ENCODE peak calls at places on chromosomes 13 and 19, in seven cellular contexts. N is IMR-90, V is neuronal stem cell, B is H1, H is H9, O is trophoblast cell, Z is mesenchymal stem cell. P is an unnamed sample.

GRCh38 chr13:108227651-108228272 is 9.6 kb downstream of the ABHD13 start:
- DNase-seq in N (peak; percentile 52), V (no peak), B (no peak), H (no peak), O (peak; percentile 72), Z (peak; percentile 46), P (no peak)

GRCh38 chr19:48508729-48509310 is 2.8 kb downstream of the LMTK3 start:
- DNase-seq in N (no peak), V (no peak), B (no peak), H (no peak), O (no peak), Z (no peak), P (no peak)

GRCh38 chr13:107192289-107192688 is 624.4 kb upstream of the ARGLU1 start:
- DNase-seq in N (peak; percentile 43), V (no peak), B (no peak), H (no peak), O (no peak), Z (peak; percentile 67), P (no peak)

GRCh38 chr19:6677924-6678689 is 8.1 kb upstream of the TNFSF14 start:
- DNase-seq in N (no peak), V (peak; percentile 20), B (peak; percentile 89), H (peak; percentile 88), O (peak; percentile 37), Z (no peak), P (peak; percentile 76)

GRCh38 chr13:112193463-112194166 is 126.7 kb downstream of the SOX1 start:
- DNase-seq in N (no peak), V (no peak), B (no peak), H (no peak), O (no peak), Z (no peak), P (no peak)

GRCh38 chr13:72129117-72129516 is 262.1 kb upstream of the DACH1 start:
- DNase-seq in N (no peak), V (no peak), B (no peak), H (no peak), O (no peak), Z (no peak), P (no peak)

GRCh38 chr19:47447470-47448359 is 24.0 kb downstream of the SLC8A2 start:
- DNase-seq in N (peak; percentile 22), V (peak; percentile 82), B (peak; percentile 100), H (peak; percentile 99), O (peak; percentile 29), Z (peak; percentile 64), P (peak; percentile 92)

GRCh38 chr19:3970313-3970807 is 539 bp downstream of the DAPK3 start:
- DNase-seq in N (no peak), V (no peak), B (no peak), H (no peak), O (no peak), Z (no peak), P (no peak)

GRCh38 chr13:43159007-43159406 is 135.6 kb downstream of the DNAJC15 start:
- DNase-seq in N (peak; percentile 71), V (no peak), B (no peak), H (no peak), O (peak; percentile 70), Z (no peak), P (peak; percentile 86)

GRCh38 chr13:109481046-109481445 is 305.3 kb downstream of the IRS2 start:
- DNase-seq in N (peak; percentile 53), V (no peak), B (no peak), H (no peak), O (peak; percentile 8), Z (peak; percentile 68), P (no peak)

GRCh38 chr13:111853766-111854165 is 213.2 kb upstream of the SOX1 start:
- DNase-seq in N (no peak), V (no peak), B (peak; percentile 36), H (no peak), O (no peak), Z (no peak), P (no peak)

GRCh38 chr19:1324792-1325567 is 39.3 kb downstream of the EFNA2 start:
- DNase-seq in N (peak; percentile 61), V (no peak), B (no peak), H (no peak), O (peak; percentile 78), Z (peak; percentile 47), P (no peak)

GRCh38 chr19:19151418-19151817 is 13.1 kb upstream of the TMEM161A start:
- DNase-seq in N (no peak), V (no peak), B (no peak), H (no peak), O (no peak), Z (no peak), P (no peak)

GRCh38 chr19:2365201-2365970 is 5.3 kb downstream of the TMPRSS9 start:
- DNase-seq in N (no peak), V (no peak), B (no peak), H (no peak), O (no peak), Z (no peak), P (no peak)

GRCh38 chr19:57587529-57587928 is 3.6 kb downstream of the ZIK1 start:
- DNase-seq in N (peak; percentile 87), V (no peak), B (no peak), H (no peak), O (peak; percentile 9), Z (no peak), P (no peak)

GRCh38 chr13:80979035-80979641 is 638.2 kb upstream of the SPRY2 start:
- DNase-seq in N (peak; percentile 54), V (peak; percentile 37), B (no peak), H (peak; percentile 57), O (peak; percentile 78), Z (peak; percentile 73), P (peak; percentile 75)

GRCh38 chr13:25802579-25802978 is 249.2 kb downstream of the SHISA2 start:
- DNase-seq in N (no peak), V (no peak), B (no peak), H (no peak), O (no peak), Z (no peak), P (no peak)

GRCh38 chr19:31277516-31277915 is 71.7 kb downstream of the TSHZ3 start:
- DNase-seq in N (no peak), V (no peak), B (no peak), H (no peak), O (no peak), Z (no peak), P (no peak)

GRCh38 chr19:2962018-2962670 is 15.2 kb upstream of the TLE6 start:
- DNase-seq in N (peak; percentile 89), V (peak; percentile 90), B (peak; percentile 69), H (peak; percentile 62), O (peak; percentile 97), Z (peak; percentile 79), P (peak; percentile 86)

GRCh38 chr13:25743426-25743825 is 308.4 kb downstream of the SHISA2 start:
- DNase-seq in N (no peak), V (no peak), B (no peak), H (no peak), O (no peak), Z (no peak), P (no peak)

GRCh38 chr19:56132316-56132822 is 8.7 kb upstream of the ZNF444 start:
- DNase-seq in N (peak; percentile 66), V (no peak), B (no peak), H (no peak), O (peak; percentile 85), Z (no peak), P (no peak)

GRCh38 chr13:45623516-45624090 is 8.1 kb upstream of the ERICH6B start:
- DNase-seq in N (peak; percentile 16), V (no peak), B (no peak), H (no peak), O (peak; percentile 52), Z (peak; percentile 33), P (peak; percentile 48)

GRCh38 chr13:75467009-75467728 is 14.8 kb downstream of the TBC1D4 start:
- DNase-seq in N (no peak), V (no peak), B (no peak), H (no peak), O (no peak), Z (no peak), P (no peak)

GRCh38 chr19:734716-735115 is 16.2 kb upstream of the MISP start:
- DNase-seq in N (no peak), V (no peak), B (no peak), H (no peak), O (no peak), Z (no peak), P (no peak)

GRCh38 chr19:19230505-19230904 is 18.7 kb downstream of the NCAN start:
- DNase-seq in N (no peak), V (no peak), B (no peak), H (no peak), O (no peak), Z (no peak), P (no peak)

GRCh38 chr19:43638991-43639494 is 607 bp downstream of the CADM4 start:
- DNase-seq in N (no peak), V (no peak), B (no peak), H (no peak), O (no peak), Z (no peak), P (no peak)

GRCh38 chr19:43640424-43640757 is 741 bp upstream of the CADM4 start:
- DNase-seq in N (no peak), V (no peak), B (no peak), H (no peak), O (no peak), Z (no peak), P (no peak)

GRCh38 chr19:43641333-43641732 is 1.7 kb upstream of the CADM4 start:
- DNase-seq in N (no peak), V (no peak), B (no peak), H (no peak), O (no peak), Z (no peak), P (peak; percentile 44)

GRCh38 chr19:43638214-43638990 is 1.2 kb downstream of the CADM4 start:
- DNase-seq in N (no peak), V (no peak), B (no peak), H (no peak), O (no peak), Z (no peak), P (no peak)

GRCh38 chr19:43639507-43640423 is at the start of gene CADM4:
- DNase-seq in N (no peak), V (peak; percentile 41), B (peak; percentile 66), H (peak; percentile 46), O (peak; percentile 29), Z (no peak), P (no peak)
- H3K27ac ChIP-seq in N (no peak within 1 kb of the TSS), V (no peak within 1 kb of the TSS), B (no peak within 1 kb of the TSS), H (no peak within 1 kb of the TSS), O (no peak within 1 kb of the TSS), Z (no peak within 1 kb of the TSS), P (no peak within 1 kb of the TSS)

GRCh38 chr19:34664168-34664567 is 12.8 kb downstream of the SCGB2B2 start:
- DNase-seq in N (no peak), V (no peak), B (no peak), H (no peak), O (no peak), Z (no peak), P (no peak)
- H3K4ac ChIP-seq in N (no peak overlapping the region), V (no peak overlapping the region), B (no peak overlapping the region), H (no peak overlapping the region), O (no peak overlapping the region), Z (no peak overlapping the region), P (no peak overlapping the region)

DNA sequence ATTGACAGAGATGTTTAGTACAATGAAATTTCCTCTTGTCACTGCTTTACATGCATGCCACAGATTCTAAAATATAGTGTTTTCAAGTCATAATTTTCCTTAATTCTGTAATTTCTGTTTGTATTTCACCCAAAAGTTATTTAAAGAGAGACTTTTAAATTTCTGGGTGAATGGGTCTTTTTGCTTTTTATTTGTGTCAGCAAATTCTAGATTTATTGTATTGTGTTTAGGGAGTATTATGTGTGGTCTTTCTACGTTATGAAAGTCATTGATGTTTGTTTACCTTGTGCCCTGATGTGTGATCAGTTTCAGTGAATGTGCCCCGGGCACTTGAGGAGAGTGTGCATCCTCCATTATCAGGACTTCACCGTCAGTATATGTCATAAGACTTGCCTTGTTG is 92.7 kb downstream of the SGCG start:
- DNase-seq in N (no peak), V (no peak), B (no peak), H (no peak), O (no peak), Z (no peak), P (no peak)
- H2BK5ac ChIP-seq in N (no peak overlapping the region), V (no peak overlapping the region), B (no peak overlapping the region), H (no peak overlapping the region), O (no peak overlapping the region), Z (no peak overlapping the region), P (no peak overlapping the region)

GRCh38 chr13:51231456-51231855 is 9.3 kb downstream of the FAM124A start:
- DNase-seq in N (no peak), V (no peak), B (no peak), H (peak; percentile 12), O (peak; percentile 88), Z (no peak), P (no peak)
- H3K27ac ChIP-seq in N (no peak overlapping the region), V (no peak overlapping the region), B (no peak overlapping the region), H (no peak overlapping the region), O (no peak overlapping the region), Z (no peak overlapping the region), P (no peak overlapping the region)

P was measured in mesendoderm.